ENCODE peak calls at places on chromosomes 12 and 14, in ten cellular contexts. K, P, Q, L, M, N, O, Y, D and E are unnamed samples.

GRCh38 chr14:66045572-66046021 is 440.6 kb upstream of the CCDC196 start:
- DNase-seq in P (no peak), K (peak; percentile 72), N (no peak), Q (no peak), M (no peak), L (no peak), D (no peak), O (no peak), Y (no peak), E (no peak)

GRCh38 chr14:91573894-91574837 is 64.1 kb upstream of the PPP4R3A start:
- DNase-seq in N (peak; percentile 2), K (peak; percentile 36), D (peak; percentile 88), O (peak; percentile 56), P (peak; percentile 89), L (peak; percentile 58), Q (peak; percentile 37), Y (peak; percentile 74), M (peak; percentile 22), E (peak; percentile 46)

GRCh38 chr12:114141916-114142564 is 175.9 kb upstream of the RBM19 start:
- DNase-seq in Y (no peak), L (no peak), D (no peak), N (no peak), M (no peak), Q (no peak), K (no peak), O (no peak), P (no peak), E (no peak)

GRCh38 chr12:131116437-131117117 is 162.9 kb downstream of the ADGRD1 start:
- DNase-seq in M (no peak), P (no peak), K (no peak), N (no peak), Q (no peak), Y (no peak), D (peak; percentile 14), O (peak; percentile 48), L (no peak), E (no peak)

GRCh38 chr14:76938092-76938500 is 90.4 kb downstream of the IRF2BPL start:
- DNase-seq in Q (no peak), P (no peak), K (no peak), O (no peak), N (no peak), Y (no peak), M (no peak), L (peak; percentile 59), D (no peak), E (no peak)

GRCh38 chr12:29041621-29042020 is 107.5 kb upstream of the FAR2 start:
- DNase-seq in P (no peak), O (peak; percentile 19), L (peak; percentile 75), Y (no peak), D (no peak), N (no peak), K (no peak), Q (no peak), M (no peak), E (no peak)

GRCh38 chr12:124771462-124772361 is 92.0 kb downstream of the SCARB1 start:
- DNase-seq in L (peak; percentile 69), O (peak; percentile 92), N (peak; percentile 51), M (peak; percentile 79), Q (peak; percentile 69), P (peak; percentile 69), D (peak; percentile 74), K (peak; percentile 89), Y (peak; percentile 81), E (peak; percentile 80)

GRCh38 chr12:79434561-79434960 is 256.2 kb downstream of the PAWR start:
- DNase-seq in M (no peak), Q (no peak), L (no peak), K (no peak), P (no peak), Y (no peak), D (no peak), O (no peak), N (no peak), E (no peak)

GRCh38 chr14:87705439-87705896 is 287.5 kb downstream of the GALC start:
- DNase-seq in K (peak; percentile 25), L (peak; percentile 4), Y (no peak), O (no peak), D (no peak), Q (no peak), M (no peak), N (no peak), P (no peak), E (no peak)

GRCh38 chr14:75705014-75705413 is 44.0 kb downstream of the TTLL5 start:
- DNase-seq in Q (no peak), O (no peak), K (no peak), P (no peak), L (peak; percentile 6), M (no peak), Y (no peak), N (no peak), D (no peak), E (no peak)

GRCh38 chr14:91493169-91493568 is 16.9 kb downstream of the PPP4R3A start:
- DNase-seq in P (no peak), D (no peak), L (no peak), N (no peak), K (no peak), Q (no peak), O (no peak), Y (no peak), M (no peak), E (no peak)

GRCh38 chr12:123436017-123436964 is at the start of gene RILPL2:
- DNase-seq in N (peak; percentile 86), Y (peak; percentile 85), O (peak; percentile 81), Q (peak; percentile 83), L (peak; percentile 90), P (peak; percentile 88), D (peak; percentile 36), M (peak; percentile 83), K (peak; percentile 92), E (peak; percentile 91)

GRCh38 chr12:116880817-116881324 is 370 bp downstream of the HRK start:
- DNase-seq in D (peak; percentile 37), P (no peak), Y (peak; percentile 64), M (no peak), N (no peak), L (peak; percentile 56), O (peak; percentile 70), K (no peak), Q (no peak), E (no peak)

GRCh38 chr12:18799561-18799960 is 61.6 kb downstream of the CAPZA3 start:
- DNase-seq in P (no peak), D (no peak), K (no peak), Q (no peak), N (no peak), O (no peak), M (no peak), L (peak; percentile 43), Y (no peak), E (no peak)

GRCh38 chr14:92040431-92041040 is 677 bp upstream of the TRIP11 start:
- DNase-seq in N (peak; percentile 25), Q (no peak), M (no peak), K (no peak), O (peak; percentile 34), P (no peak), L (peak; percentile 33), Y (no peak), D (peak; percentile 84), E (no peak)

GRCh38 chr12:106287364-106287763 is 15.2 kb upstream of the TCP11L2 start:
- DNase-seq in N (no peak), D (no peak), L (no peak), Y (no peak), Q (no peak), M (no peak), O (no peak), K (no peak), P (no peak), E (no peak)

GRCh38 chr12:105414088-105414487 is 83.6 kb downstream of the C12orf75 start:
- DNase-seq in K (no peak), M (no peak), L (no peak), N (no peak), Q (no peak), P (no peak), O (no peak), Y (no peak), D (no peak), E (no peak)

GRCh38 chr12:29505078-29505477 is 7.6 kb upstream of the OVCH1 start:
- DNase-seq in L (no peak), K (no peak), Y (no peak), P (no peak), O (no peak), Q (no peak), M (no peak), D (no peak), N (no peak), E (no peak)

GRCh38 chr12:11650279-11650696 is 814 bp downstream of the ETV6 start:
- DNase-seq in P (no peak), Q (no peak), Y (no peak), O (no peak), D (no peak), K (no peak), N (no peak), M (no peak), L (no peak), E (no peak)

GRCh38 chr12:89861086-89861485 is 152.4 kb upstream of the ATP2B1 start:
- DNase-seq in L (no peak), P (no peak), O (no peak), N (no peak), Q (no peak), D (no peak), Y (no peak), M (no peak), K (no peak), E (no peak)

GRCh38 chr14:96145116-96145864 is 59.3 kb upstream of the BDKRB2 start:
- DNase-seq in L (peak; percentile 86), M (no peak), O (no peak), K (no peak), Q (no peak), N (no peak), P (no peak), Y (no peak), D (no peak), E (no peak)

GRCh38 chr12:114665411-114666181 is 18.4 kb downstream of the TBX3 start:
- DNase-seq in K (no peak), D (no peak), M (no peak), L (peak; percentile 67), O (no peak), Y (no peak), P (no peak), Q (no peak), N (no peak), E (no peak)

GRCh38 chr14:69749956-69750355 is 17.0 kb upstream of the SRSF5 start:
- DNase-seq in D (no peak), Q (no peak), P (no peak), M (no peak), N (peak; percentile 32), L (no peak), K (no peak), O (no peak), Y (no peak), E (no peak)

GRCh38 chr12:101051901-101052550 is 158.0 kb downstream of the SLC5A8 start:
- DNase-seq in D (no peak), L (peak; percentile 85), Y (no peak), N (no peak), M (no peak), O (peak; percentile 27), P (no peak), K (no peak), Q (no peak), E (no peak)